ENCODE peak calls at places on chromosomes 7 and 10, in eight cellular contexts. S is GM23338, U is adrenal gland, B is testis, T is IMR-90, W is right lobe of liver, I is ascending aorta, P is ovary. D is an unnamed sample.
A peak's percentile ranks its signal among the peaks of the same experiment; 100 is the strongest.

GRCh38 chr7:2209146-2209960 is 23.4 kb downstream of the MAD1L1 start:
- DNase-seq in T (peak; percentile 68), B (peak; percentile 85), U (peak; percentile 56), W (peak; percentile 72), S (peak; percentile 89), P (peak; percentile 71), I (peak; percentile 72), D (peak; percentile 89)

GRCh38 chr10:71837085-71837827 is 13.8 kb downstream of the PSAP start:
- DNase-seq in W (no peak), I (no peak), T (no peak), P (no peak), B (no peak), U (no peak), S (peak; percentile 72), D (peak; percentile 11)

GRCh38 chr7:107446988-107447387 is 22.9 kb upstream of the GPR22 start:
- DNase-seq in P (no peak), I (no peak), B (no peak), S (no peak), T (peak; percentile 51), W (no peak), U (no peak), D (no peak)

GRCh38 chr7:137417464-137417863 is 73.9 kb upstream of the PTN start:
- DNase-seq in W (no peak), B (no peak), S (no peak), P (no peak), I (no peak), U (no peak), T (no peak), D (no peak)

GRCh38 chr10:123852411-123852951 is 39.1 kb downstream of the CPXM2 start:
- DNase-seq in B (no peak), W (no peak), U (no peak), S (no peak), I (peak; percentile 34), T (no peak), P (no peak), D (no peak)

GRCh38 chr10:131706476-131706875 is 194.3 kb upstream of the PPP2R2D start:
- DNase-seq in T (no peak), S (no peak), I (no peak), W (no peak), B (no peak), U (no peak), P (no peak), D (no peak)

GRCh38 chr10:14560274-14560673 is 214.4 kb downstream of the FAM107B start:
- DNase-seq in P (no peak), T (peak; percentile 85), S (peak; percentile 59), B (no peak), I (no peak), U (no peak), W (no peak), D (peak; percentile 37)

GRCh38 chr7:11831727-11832495 is at the start of gene THSD7A:
- DNase-seq in I (no peak), T (peak; percentile 13), P (peak; percentile 14), S (peak; percentile 71), W (peak; percentile 67), U (peak; percentile 47), B (peak; percentile 37), D (peak; percentile 59)

GRCh38 chr7:28054531-28055160 is 125.9 kb downstream of the JAZF1 start:
- DNase-seq in T (no peak), B (no peak), S (no peak), I (no peak), W (no peak), U (no peak), P (no peak), D (no peak)

GRCh38 chr7:135326636-135327280 is 93.1 kb downstream of the STRA8 start:
- DNase-seq in U (no peak), T (peak; percentile 51), B (no peak), S (no peak), P (no peak), I (no peak), W (no peak), D (no peak)

GRCh38 chr10:31940839-31941653 is 12.4 kb upstream of the ARHGAP12 start:
- DNase-seq in B (no peak), I (peak; percentile 83), S (no peak), W (no peak), T (peak; percentile 95), U (peak; percentile 79), P (no peak), D (peak; percentile 97)

DNA sequence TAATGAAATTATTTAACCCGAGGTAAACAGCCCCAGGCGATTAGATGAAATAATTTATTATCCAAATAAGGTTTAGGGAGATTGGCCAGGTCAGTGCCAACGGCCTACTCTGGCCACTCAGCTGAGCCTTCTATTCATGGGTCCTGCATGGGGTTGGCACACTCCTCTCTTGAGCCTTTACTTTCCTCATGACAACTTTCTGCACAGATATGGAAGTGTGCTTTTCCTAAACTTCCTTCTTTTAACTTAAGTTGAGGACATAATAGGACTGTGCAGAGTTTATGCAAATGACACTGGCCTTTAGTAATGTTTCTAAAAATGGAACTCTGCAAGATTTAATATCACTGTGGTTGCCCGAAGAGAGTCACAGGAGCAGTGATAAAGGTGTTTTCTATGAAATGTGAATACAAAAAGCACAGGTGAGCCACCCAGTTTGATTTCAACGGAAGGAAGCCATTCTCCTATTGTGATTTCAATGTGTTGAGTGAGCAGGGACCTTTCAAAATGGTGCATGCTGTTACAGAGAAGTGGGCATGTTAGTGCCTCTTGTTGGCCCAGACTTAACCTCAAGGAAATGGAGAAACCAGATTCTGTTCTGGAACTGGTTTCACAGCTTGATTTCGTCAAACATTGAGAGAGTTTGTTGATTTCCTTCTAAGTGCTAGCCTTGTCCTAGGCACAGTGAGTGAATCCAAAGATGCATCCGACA is 55.7 kb downstream of the LYZL2 start:
- DNase-seq in U (no peak), B (no peak), I (no peak), T (no peak), W (no peak), P (no peak), S (no peak), D (no peak)
- H3K36me3 ChIP-seq in U (no peaks in the 10 kb centered on the region), B (no peaks in the 10 kb centered on the region), I (no peaks in the 10 kb centered on the region), T (no peaks in the 10 kb centered on the region), W (no peaks in the 10 kb centered on the region), P (no peaks in the 10 kb centered on the region), S (no peaks in the 10 kb centered on the region), D (no peaks in the 10 kb centered on the region)

DNA sequence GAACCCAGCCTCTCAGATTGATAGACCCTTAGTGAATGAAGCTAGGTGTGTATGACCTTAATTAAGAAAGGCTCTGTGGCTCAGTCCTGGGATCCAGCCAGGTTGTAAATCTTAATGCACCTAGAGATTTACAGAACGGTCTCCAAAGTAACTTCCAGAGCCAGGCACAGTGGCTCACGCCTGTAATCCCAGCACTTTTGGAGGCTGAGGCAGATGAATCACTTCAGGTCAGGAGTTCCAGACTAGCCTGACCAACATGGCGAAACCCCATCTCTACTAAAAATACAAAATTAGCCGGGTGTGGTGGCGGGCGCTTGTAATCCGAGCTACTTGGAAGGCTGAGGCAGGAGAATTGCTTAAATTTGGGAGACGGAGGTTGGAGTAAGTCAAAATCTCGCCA is 24.3 kb downstream of the CALHM2 start:
- DNase-seq in U (no peak), T (no peak), B (no peak), S (no peak), I (no peak), P (no peak), W (no peak), D (no peak)
- H3K36me3 ChIP-seq in U (no peaks in the 10 kb centered on the region), T (peaks cover 45% of the 10 kb centered on the region), B (no peaks in the 10 kb centered on the region), S (peaks cover 78% of the 10 kb centered on the region), I (peaks cover 41% of the 10 kb centered on the region), P (no peaks in the 10 kb centered on the region), W (peaks cover 50% of the 10 kb centered on the region), D (peaks cover 88% of the 10 kb centered on the region)

GRCh38 chr10:618229-618989 is 71.1 kb downstream of the DIP2C start:
- DNase-seq in W (no peak), U (no peak), S (no peak), B (peak; percentile 42), P (no peak), T (no peak), I (no peak), D (no peak)
- H3K36me3 ChIP-seq in W (no peaks in the 10 kb centered on the region), U (no peaks in the 10 kb centered on the region), S (no peaks in the 10 kb centered on the region), B (no peaks in the 10 kb centered on the region), P (no peaks in the 10 kb centered on the region), T (peaks cover 2% of the 10 kb centered on the region), I (no peaks in the 10 kb centered on the region), D (no peaks in the 10 kb centered on the region)

GRCh38 chr10:28587270-28587969 is 54.5 kb downstream of the WAC start:
- DNase-seq in W (no peak), I (no peak), P (no peak), S (no peak), T (peak; percentile 58), U (no peak), B (no peak), D (peak; percentile 82)
- H3K36me3 ChIP-seq in W (peaks cover 51% of the 10 kb centered on the region), I (peaks cover 17% of the 10 kb centered on the region), P (no peaks in the 10 kb centered on the region), S (peaks cover 42% of the 10 kb centered on the region), T (peaks cover 27% of the 10 kb centered on the region), U (no peaks in the 10 kb centered on the region), B (no peaks in the 10 kb centered on the region), D (peaks cover 79% of the 10 kb centered on the region)

GRCh38 chr7:15862016-15862780 is 175.7 kb upstream of the MEOX2 start:
- DNase-seq in B (no peak), P (no peak), I (no peak), W (no peak), T (no peak), U (no peak), S (no peak), D (no peak)
- H3K36me3 ChIP-seq in B (no peaks in the 10 kb centered on the region), P (no peaks in the 10 kb centered on the region), I (no peaks in the 10 kb centered on the region), W (no peaks in the 10 kb centered on the region), T (no peaks in the 10 kb centered on the region), U (no peaks in the 10 kb centered on the region), S (no peaks in the 10 kb centered on the region), D (no peaks in the 10 kb centered on the region)

D was measured in adipocyte.